ENCODE peak calls at places on chromosomes 13 and 19, in six cellular contexts. W, L, I, M, V and T are unnamed samples.

GRCh38 chr19:45071969-45072790 is 4.1 kb downstream of the ZNF296 start:
- DNase-seq in W (no peak), L (no peak), I (no peak), M (no peak), V (no peak), T (no peak)

GRCh38 chr19:50417138-50417849 is 1.4 kb upstream of the SPIB start:
- DNase-seq in W (no peak), L (no peak), I (peak), M (no peak), V (no peak), T (no peak)

GRCh38 chr19:28882818-28883217 is 330.1 kb downstream of the UQCRFS1 start:
- DNase-seq in W (no peak), L (no peak), I (no peak), M (no peak), V (no peak), T (no peak)

GRCh38 chr19:17829855-17830566 is 8.7 kb upstream of the INSL3 start:
- DNase-seq in W (no peak), L (no peak), I (peak), M (peak), V (no peak), T (peak)

GRCh38 chr13:101452519-101453485 is at the start of gene ITGBL1:
- DNase-seq in W (no peak), L (no peak), I (no peak), M (no peak), V (no peak), T (peak)

GRCh38 chr13:38017320-38017719 is 147.7 kb upstream of the TRPC4 start:
- DNase-seq in W (no peak), L (no peak), I (no peak), M (no peak), V (no peak), T (no peak)

GRCh38 chr13:24670927-24671326 is 9.3 kb upstream of the ATP12A start:
- DNase-seq in W (no peak), L (no peak), I (peak), M (peak), V (no peak), T (no peak)

GRCh38 chr19:45370410-45371204 is at the start of gene ERCC2:
- DNase-seq in W (peak), L (peak), I (peak), M (peak), V (peak), T (peak)

GRCh38 chr19:30229524-30230174 is 142.5 kb upstream of the ZNF536 start:
- DNase-seq in W (no peak), L (no peak), I (no peak), M (peak), V (no peak), T (no peak)

GRCh38 chr19:38266981-38267597 is 2.7 kb downstream of the SPINT2 start:
- DNase-seq in W (no peak), L (no peak), I (peak), M (peak), V (no peak), T (no peak)

GRCh38 chr19:14497347-14497921 is 1.5 kb upstream of the GIPC1 start:
- DNase-seq in W (no peak), L (no peak), I (peak), M (no peak), V (no peak), T (peak)

GRCh38 chr19:40718774-40719391 is 2.0 kb downstream of the ITPKC start:
- DNase-seq in W (peak), L (no peak), I (peak), M (peak), V (no peak), T (peak)

GRCh38 chr19:13091400-13092161 is 11.1 kb downstream of the LYL1 start:
- DNase-seq in W (peak), L (no peak), I (no peak), M (peak), V (peak), T (peak)

GRCh38 chr13:30908416-30908980 is 2.4 kb downstream of the MEDAG start:
- DNase-seq in W (peak), L (no peak), I (no peak), M (no peak), V (no peak), T (peak)

GRCh38 chr19:56112313-56112709 is 8.8 kb downstream of the ZNF787 start:
- DNase-seq in W (no peak), L (no peak), I (no peak), M (no peak), V (no peak), T (no peak)
- H3K27ac ChIP-seq in W (peak), L (no peak), I (no peak), M (no peak), V (no peak), T (peak)

GRCh38 chr13:40987606-40988280 is 31.4 kb downstream of the ELF1 start:
- DNase-seq in W (no peak), L (no peak), I (no peak), M (no peak), V (no peak), T (no peak)
- H3K27ac ChIP-seq in W (no peak), L (no peak), I (no peak), M (no peak), V (no peak), T (no peak)

DNA sequence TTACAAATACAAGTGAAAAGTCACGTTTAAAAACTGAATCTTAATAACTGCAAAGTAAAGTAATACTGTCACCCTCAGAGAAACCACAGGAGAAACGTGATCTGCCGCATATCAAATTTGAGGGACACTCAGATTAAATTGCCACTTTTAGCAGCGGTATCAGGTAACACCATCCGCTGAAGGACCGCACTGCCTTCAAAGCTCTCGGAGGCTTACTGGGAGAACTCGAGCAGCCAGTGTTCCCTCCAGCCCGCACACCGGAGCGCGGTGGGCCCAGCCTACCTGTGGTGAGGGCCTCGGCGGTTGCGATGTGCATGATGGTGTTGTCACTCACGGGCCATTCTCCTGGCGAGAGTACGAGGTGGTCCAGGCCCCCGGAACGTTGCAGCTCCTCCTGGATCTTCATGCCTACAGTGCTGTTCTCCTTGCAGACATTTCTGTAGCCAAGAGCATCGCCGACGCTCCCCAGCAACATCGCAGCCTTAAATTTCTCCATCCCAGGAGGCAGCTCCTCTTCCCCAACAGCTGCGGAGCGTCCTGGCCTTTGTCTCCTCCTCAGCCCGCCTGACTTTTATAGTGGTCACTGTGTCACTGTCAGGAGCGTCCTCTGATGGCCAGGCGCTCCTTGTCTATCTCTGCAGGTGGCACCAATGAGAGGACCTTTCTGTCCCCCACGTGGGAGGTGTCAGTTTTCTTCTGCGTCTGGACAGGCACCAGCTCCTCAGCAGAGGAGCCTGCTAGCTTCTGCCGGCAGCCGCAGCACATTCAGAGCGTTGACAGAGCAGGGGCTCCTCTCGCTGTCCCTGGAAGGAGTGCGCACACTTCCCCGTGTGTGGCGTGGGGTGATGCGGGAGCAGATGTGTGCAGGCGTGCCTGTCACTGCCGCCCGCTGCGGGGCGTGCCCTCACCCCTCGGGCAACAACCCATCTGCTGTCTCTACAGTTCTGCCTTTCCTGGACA is at the start of gene ADPRHL1:
- DNase-seq in W (peak), L (no peak), I (no peak), M (no peak), V (no peak), T (peak)
- H3K27ac ChIP-seq in W (peak), L (no peak), I (no peak), M (no peak), V (no peak), T (peak)

DNA sequence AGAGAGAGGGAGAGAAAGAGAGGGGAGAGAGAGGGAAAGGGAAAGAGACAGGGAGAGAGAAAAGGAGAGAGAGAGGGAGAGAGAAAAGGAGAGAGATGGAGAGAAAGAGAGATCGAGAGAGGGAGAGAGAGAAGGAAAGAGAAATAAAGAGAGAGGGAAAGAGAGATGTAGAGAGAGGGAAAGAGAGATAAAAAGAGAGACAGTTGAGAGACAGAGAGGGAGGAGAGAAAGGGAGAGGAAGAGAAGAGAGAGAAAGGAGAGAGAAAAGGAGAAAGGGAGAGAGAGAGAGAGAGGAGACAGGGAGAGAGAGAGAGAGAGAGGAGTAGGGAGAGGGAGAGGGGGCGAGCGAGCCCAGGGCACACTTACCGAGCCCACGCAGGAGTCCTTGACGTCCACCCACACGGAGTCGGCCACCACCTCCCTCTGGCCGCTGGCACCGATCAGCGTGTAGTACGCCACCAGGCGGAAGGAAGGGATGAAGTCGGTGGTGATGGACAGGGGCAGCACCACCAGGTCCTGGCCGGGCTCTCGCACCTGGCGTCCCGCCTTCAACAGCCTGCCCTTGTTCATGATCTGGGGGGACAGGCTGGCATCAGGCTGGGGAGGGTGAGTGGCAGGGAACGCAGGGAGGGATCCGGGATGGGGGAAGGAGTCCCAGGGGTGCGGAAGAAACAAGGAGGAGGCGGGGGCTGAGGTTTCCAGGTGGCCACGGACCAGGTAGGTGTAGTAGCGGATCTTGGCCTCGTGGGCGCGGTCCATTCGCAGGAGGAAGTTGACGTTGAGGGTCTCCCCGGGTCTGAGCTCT is 10.0 kb downstream of the C3 start:
- DNase-seq in W (no peak), L (no peak), I (no peak), M (no peak), V (no peak), T (no peak)
- H3K27ac ChIP-seq in W (no peak), L (no peak), I (no peak), M (no peak), V (no peak), T (no peak)

GRCh38 chr13:51800456-51800855 is 3.5 kb downstream of the DHRS12 start:
- DNase-seq in W (no peak), L (no peak), I (no peak), M (no peak), V (no peak), T (no peak)

GRCh38 chr13:51802601-51803000 is 1.4 kb downstream of the DHRS12 start:
- DNase-seq in W (no peak), L (no peak), I (no peak), M (no peak), V (no peak), T (peak)

GRCh38 chr13:51803018-51803417 is 945 bp downstream of the DHRS12 start:
- DNase-seq in W (no peak), L (no peak), I (peak), M (no peak), V (no peak), T (no peak)

GRCh38 chr13:51803422-51804294 is at the start of gene DHRS12:
- DNase-seq in W (peak), L (peak), I (peak), M (peak), V (peak), T (peak)

GRCh38 chr13:51801631-51802099 is 2.3 kb downstream of the DHRS12 start:
- DNase-seq in W (peak), L (no peak), I (peak), M (no peak), V (peak), T (peak)
- H3K27ac ChIP-seq in W (peak), L (peak), I (peak), M (no peak), V (peak), T (peak)

GRCh38 chr19:47035495-47036232 is 12.8 kb downstream of the TMEM160 start:
- DNase-seq in W (peak), L (peak), I (peak), M (peak), V (peak), T (peak)

GRCh38 chr19:47039239-47039874 is 9.1 kb downstream of the TMEM160 start:
- DNase-seq in W (no peak), L (no peak), I (no peak), M (no peak), V (no peak), T (no peak)

GRCh38 chr19:47036233-47036651 is 12.2 kb downstream of the TMEM160 start:
- DNase-seq in W (no peak), L (no peak), I (peak), M (no peak), V (no peak), T (no peak)

GRCh38 chr19:47035127-47035494 is 13.3 kb downstream of the TMEM160 start:
- DNase-seq in W (no peak), L (no peak), I (peak), M (no peak), V (no peak), T (no peak)

DNA sequence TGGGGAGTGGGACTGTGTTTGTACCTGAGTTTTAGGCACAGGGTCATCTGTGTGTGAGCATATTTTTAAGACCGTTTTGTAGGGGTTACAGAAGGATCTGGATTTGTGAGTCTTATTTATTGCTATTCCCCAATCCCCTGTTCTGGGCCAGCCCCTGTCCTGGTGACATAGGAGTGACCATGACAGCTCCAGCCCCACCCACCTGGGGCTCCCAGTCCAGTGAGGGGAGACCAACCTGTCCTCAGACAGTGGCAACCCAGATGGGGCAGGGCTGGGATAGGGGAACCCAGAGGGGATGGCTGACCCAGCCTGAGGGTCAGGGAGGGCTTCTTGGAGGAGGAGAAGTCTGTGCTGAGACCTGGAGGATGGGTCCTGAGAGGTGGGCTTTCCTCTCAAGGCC is 10.7 kb downstream of the TMEM160 start:
- DNase-seq in W (no peak), L (no peak), I (no peak), M (no peak), V (no peak), T (no peak)
- H3K27ac ChIP-seq in W (no peak), L (no peak), I (no peak), M (no peak), V (no peak), T (no peak)

GRCh38 chr19:43476606-43477005 is 11.2 kb upstream of the LYPD3 start:
- DNase-seq in W (no peak), L (no peak), I (no peak), M (no peak), V (no peak), T (no peak)
- H3K27ac ChIP-seq in W (no peak), L (no peak), I (peak), M (no peak), V (no peak), T (no peak)

GRCh38 chr19:5992756-5993155 is 14.8 kb upstream of the RANBP3 start:
- DNase-seq in W (no peak), L (no peak), I (no peak), M (no peak), V (no peak), T (no peak)

GRCh38 chr19:5996102-5996501 is 18.2 kb upstream of the RANBP3 start:
- DNase-seq in W (no peak), L (no peak), I (no peak), M (no peak), V (no peak), T (no peak)

GRCh38 chr19:5995606-5996005 is 17.7 kb upstream of the RANBP3 start:
- DNase-seq in W (no peak), L (no peak), I (no peak), M (no peak), V (no peak), T (no peak)

GRCh38 chr19:5993516-5994406 is 15.8 kb upstream of the RANBP3 start:
- DNase-seq in W (peak), L (no peak), I (no peak), M (peak), V (no peak), T (no peak)

GRCh38 chr19:5994407-5995165 is 16.6 kb upstream of the RANBP3 start:
- DNase-seq in W (no peak), L (no peak), I (no peak), M (no peak), V (no peak), T (no peak)
- H3K27ac ChIP-seq in W (no peak), L (no peak), I (no peak), M (no peak), V (no peak), T (no peak)

GRCh38 chr13:48038763-48039162 is 1.2 kb downstream of the NUDT15 start:
- DNase-seq in W (no peak), L (no peak), I (no peak), M (no peak), V (no peak), T (no peak)
- H3K27ac ChIP-seq in W (peak), L (peak), I (peak), M (no peak), V (peak), T (peak)